ENCODE peak calls at places on chromosomes 6 and 20, in four cellular contexts. One of them, this sample, is unnamed.

GRCh38 chr20:54250691-54251090 is 42.8 kb downstream of the PFDN4 start:
- DNase-seq in upper lobe of right lung: no peak
- DNase-seq in MM.1S: no peak
- DNase-seq in hepatocyte: no peak
- DNase-seq in this sample: no peak

GRCh38 chr6:135514706-135515105 is 17.2 kb upstream of the AHI1 start:
- DNase-seq in upper lobe of right lung: no peak
- DNase-seq in MM.1S: no peak
- DNase-seq in hepatocyte: no peak
- DNase-seq in this sample: peak; percentile 59

GRCh38 chr20:50409495-50409894 is 100.7 kb upstream of the PTPN1 start:
- DNase-seq in upper lobe of right lung: no peak
- DNase-seq in MM.1S: no peak
- DNase-seq in hepatocyte: peak; percentile 33
- DNase-seq in this sample: no peak

GRCh38 chr6:99471638-99472037 is 43.6 kb downstream of the USP45 start:
- DNase-seq in upper lobe of right lung: no peak
- DNase-seq in MM.1S: no peak
- DNase-seq in hepatocyte: no peak
- DNase-seq in this sample: no peak

GRCh38 chr6:11270030-11271027 is 37.9 kb upstream of the NEDD9 start:
- DNase-seq in upper lobe of right lung: no peak
- DNase-seq in MM.1S: no peak
- DNase-seq in hepatocyte: peak; percentile 86
- DNase-seq in this sample: no peak

GRCh38 chr20:36607586-36608387 is 2.2 kb downstream of the RAB5IF start:
- DNase-seq in upper lobe of right lung: no peak
- DNase-seq in MM.1S: no peak
- DNase-seq in hepatocyte: peak; percentile 67
- DNase-seq in this sample: no peak

GRCh38 chr20:45995213-45996097 is 13.3 kb upstream of the MMP9 start:
- DNase-seq in upper lobe of right lung: no peak
- DNase-seq in MM.1S: no peak
- DNase-seq in hepatocyte: no peak
- DNase-seq in this sample: no peak

GRCh38 chr6:93789532-93789931 is 370.2 kb upstream of the EPHA7 start:
- DNase-seq in upper lobe of right lung: no peak
- DNase-seq in MM.1S: no peak
- DNase-seq in hepatocyte: no peak
- DNase-seq in this sample: no peak

GRCh38 chr20:61719691-61720347 is 345.9 kb downstream of the TAF4 start:
- DNase-seq in upper lobe of right lung: no peak
- DNase-seq in MM.1S: no peak
- DNase-seq in hepatocyte: no peak
- DNase-seq in this sample: no peak

GRCh38 chr20:55488593-55488992 is 516.7 kb downstream of the CBLN4 start:
- DNase-seq in upper lobe of right lung: no peak
- DNase-seq in MM.1S: no peak
- DNase-seq in hepatocyte: peak; percentile 16
- DNase-seq in this sample: no peak

GRCh38 chr20:38139156-38139912 is 25.7 kb downstream of the TGM2 start:
- DNase-seq in upper lobe of right lung: peak; percentile 58
- DNase-seq in MM.1S: no peak
- DNase-seq in hepatocyte: no peak
- DNase-seq in this sample: no peak

GRCh38 chr6:17591292-17591691 is 8.8 kb upstream of the FAM8A1 start:
- DNase-seq in upper lobe of right lung: no peak
- DNase-seq in MM.1S: no peak
- DNase-seq in hepatocyte: no peak
- DNase-seq in this sample: no peak

GRCh38 chr20:45945678-45946148 is 11.2 kb downstream of the PCIF1 start:
- DNase-seq in upper lobe of right lung: no peak
- DNase-seq in MM.1S: no peak
- DNase-seq in hepatocyte: no peak
- DNase-seq in this sample: no peak

GRCh38 chr6:16929814-16930213 is 168.6 kb upstream of the ATXN1 start:
- DNase-seq in upper lobe of right lung: no peak
- DNase-seq in MM.1S: no peak
- DNase-seq in hepatocyte: peak; percentile 37
- DNase-seq in this sample: no peak

GRCh38 chr6:146901940-146902816 is 302.0 kb upstream of the STXBP5 start:
- DNase-seq in upper lobe of right lung: no peak
- DNase-seq in MM.1S: no peak
- DNase-seq in hepatocyte: no peak
- DNase-seq in this sample: no peak

GRCh38 chr6:6820688-6821238 is 232.2 kb downstream of the LY86 start:
- DNase-seq in upper lobe of right lung: no peak
- DNase-seq in MM.1S: no peak
- DNase-seq in hepatocyte: peak; percentile 58
- DNase-seq in this sample: peak; percentile 95

GRCh38 chr6:160439751-160440150 is 91.6 kb downstream of the SLC22A3 start:
- DNase-seq in upper lobe of right lung: no peak
- DNase-seq in MM.1S: no peak
- DNase-seq in hepatocyte: no peak
- DNase-seq in this sample: no peak

GRCh38 chr6:35519313-35520015 is 6.8 kb upstream of the TULP1 start:
- DNase-seq in upper lobe of right lung: no peak
- DNase-seq in MM.1S: no peak
- DNase-seq in hepatocyte: no peak
- DNase-seq in this sample: no peak

GRCh38 chr6:35512740-35513139 is at the start of gene TULP1:
- DNase-seq in upper lobe of right lung: no peak
- DNase-seq in MM.1S: no peak
- DNase-seq in hepatocyte: no peak
- DNase-seq in this sample: peak; percentile 64

GRCh38 chr6:35518566-35519312 is 6.0 kb upstream of the TULP1 start:
- DNase-seq in upper lobe of right lung: no peak
- DNase-seq in MM.1S: no peak
- DNase-seq in hepatocyte: no peak
- DNase-seq in this sample: no peak

GRCh38 chr6:35514587-35514986 is 1.9 kb upstream of the TULP1 start:
- DNase-seq in upper lobe of right lung: no peak
- DNase-seq in MM.1S: no peak
- DNase-seq in hepatocyte: no peak
- DNase-seq in this sample: no peak

DNA sequence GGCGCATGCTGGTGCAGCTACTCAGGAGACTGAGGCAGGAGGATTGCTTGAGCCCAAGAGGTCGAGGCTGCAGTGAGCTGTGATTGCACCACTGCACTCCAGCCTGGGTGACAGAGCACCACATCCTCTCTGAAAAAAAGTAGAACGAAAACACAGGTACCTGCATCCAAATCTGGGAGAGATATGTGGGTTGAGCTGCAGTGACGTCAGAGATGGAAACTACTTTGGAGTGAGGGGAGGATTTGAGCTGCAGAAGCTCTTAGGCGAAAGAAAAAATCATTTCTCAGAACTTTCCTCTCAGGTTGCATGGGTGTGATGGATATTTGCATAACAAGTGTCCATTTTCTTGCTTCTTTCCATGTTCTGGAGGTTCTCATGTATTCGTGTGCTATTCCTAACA is 4.0 kb upstream of the TULP1 start:
- DNase-seq in upper lobe of right lung: no peak
- DNase-seq in MM.1S: no peak
- DNase-seq in hepatocyte: no peak
- DNase-seq in this sample: no peak
- H3K36me3 ChIP-seq in upper lobe of right lung: no peaks in the 10 kb centered on the region
- H3K36me3 ChIP-seq in MM.1S: no peaks in the 10 kb centered on the region
- H3K36me3 ChIP-seq in hepatocyte: no peaks in the 10 kb centered on the region
- H3K36me3 ChIP-seq in this sample: no peaks in the 10 kb centered on the region

DNA sequence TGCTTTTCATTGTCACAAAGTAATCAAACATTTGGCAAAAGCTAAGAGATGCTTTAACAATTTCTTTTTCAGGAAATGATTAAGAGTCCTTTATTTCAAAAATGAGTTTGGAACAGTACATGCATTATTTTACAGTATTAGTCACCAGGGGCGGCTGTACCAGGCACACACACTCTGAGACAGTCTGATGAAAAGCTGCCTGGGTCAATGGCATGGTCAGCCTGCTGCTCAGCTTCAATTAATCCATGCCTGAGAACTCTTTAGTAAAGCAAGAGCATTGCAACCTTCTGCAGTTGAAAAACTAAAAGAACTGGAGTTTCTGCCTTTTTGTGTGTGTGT is 105.5 kb downstream of the TULP4 start:
- DNase-seq in upper lobe of right lung: no peak
- DNase-seq in MM.1S: no peak
- DNase-seq in hepatocyte: no peak
- DNase-seq in this sample: no peak
- H3K36me3 ChIP-seq in upper lobe of right lung: no peaks in the 10 kb centered on the region
- H3K36me3 ChIP-seq in MM.1S: no peaks in the 10 kb centered on the region
- H3K36me3 ChIP-seq in hepatocyte: no peaks in the 10 kb centered on the region
- H3K36me3 ChIP-seq in this sample: peaks cover 34% of the 10 kb centered on the region

GRCh38 chr6:37485259-37485658 is 14.4 kb downstream of the CCDC167 start:
- DNase-seq in upper lobe of right lung: no peak
- DNase-seq in MM.1S: no peak
- DNase-seq in hepatocyte: no peak
- DNase-seq in this sample: peak; percentile 75

GRCh38 chr6:37483502-37483901 is 16.2 kb downstream of the CCDC167 start:
- DNase-seq in upper lobe of right lung: no peak
- DNase-seq in MM.1S: peak; percentile 62
- DNase-seq in hepatocyte: no peak
- DNase-seq in this sample: peak; percentile 41

GRCh38 chr6:37486440-37486839 is 13.3 kb downstream of the CCDC167 start:
- DNase-seq in upper lobe of right lung: no peak
- DNase-seq in MM.1S: no peak
- DNase-seq in hepatocyte: no peak
- DNase-seq in this sample: no peak

GRCh38 chr6:37483917-37484785 is 15.5 kb downstream of the CCDC167 start:
- DNase-seq in upper lobe of right lung: peak; percentile 78
- DNase-seq in MM.1S: peak; percentile 25
- DNase-seq in hepatocyte: peak; percentile 79
- DNase-seq in this sample: peak; percentile 92

GRCh38 chr6:37484786-37485170 is 14.9 kb downstream of the CCDC167 start:
- DNase-seq in upper lobe of right lung: no peak
- DNase-seq in MM.1S: no peak
- DNase-seq in hepatocyte: no peak
- DNase-seq in this sample: no peak
- H3K36me3 ChIP-seq in upper lobe of right lung: peaks cover 31% of the 10 kb centered on the region
- H3K36me3 ChIP-seq in MM.1S: no peaks in the 10 kb centered on the region
- H3K36me3 ChIP-seq in hepatocyte: no peaks in the 10 kb centered on the region
- H3K36me3 ChIP-seq in this sample: peaks cover 37% of the 10 kb centered on the region

DNA sequence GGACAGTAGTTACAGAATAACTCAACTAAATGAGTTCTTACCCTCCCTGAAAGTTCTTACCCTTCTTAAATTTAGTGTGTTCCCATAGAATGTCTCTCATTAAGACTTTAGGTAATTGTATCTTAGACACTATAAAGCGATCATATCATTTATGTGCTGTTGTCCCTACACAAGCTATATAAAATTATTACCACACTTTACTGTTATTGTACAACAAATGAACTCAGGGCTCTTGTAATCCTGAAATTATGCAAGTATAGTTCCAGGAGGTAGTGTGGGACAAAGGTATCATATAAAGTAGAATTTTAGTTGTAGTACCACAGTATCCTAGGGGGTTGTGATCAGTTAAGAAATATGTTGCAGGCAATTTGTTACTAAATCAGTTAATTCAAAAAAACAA is 167.4 kb upstream of the CARMIL1 start:
- DNase-seq in upper lobe of right lung: no peak
- DNase-seq in MM.1S: no peak
- DNase-seq in hepatocyte: no peak
- DNase-seq in this sample: no peak
- H3K36me3 ChIP-seq in upper lobe of right lung: peaks cover 76% of the 10 kb centered on the region
- H3K36me3 ChIP-seq in MM.1S: peaks cover 30% of the 10 kb centered on the region
- H3K36me3 ChIP-seq in hepatocyte: no peaks in the 10 kb centered on the region
- H3K36me3 ChIP-seq in this sample: no peaks in the 10 kb centered on the region

This sample was measured in endodermal cell.